ENCODE peak calls at places on chromosomes 1 and 21, in four cellular contexts. W, Q, X and G are unnamed samples.

GRCh38 chr1:209241481-209241880 is 342.0 kb upstream of the CAMK1G start:
- DNase-seq in W (no peak), Q (peak; percentile 16), X (no peak), G (no peak)

GRCh38 chr1:153470707-153471106 is 10.3 kb upstream of the S100A7 start:
- DNase-seq in Q (no peak), W (no peak), X (no peak), G (no peak)

GRCh38 chr1:204080163-204080903 is 7.4 kb downstream of the SOX13 start:
- DNase-seq in X (peak; percentile 97), W (peak; percentile 99), Q (peak; percentile 72), G (peak; percentile 99)

GRCh38 chr1:210372491-210372890 is 43.8 kb downstream of the HHAT start:
- DNase-seq in W (peak; percentile 41), X (peak; percentile 24), Q (no peak), G (no peak)

GRCh38 chr21:29271927-29272333 is 26.8 kb upstream of the BACH1 start:
- DNase-seq in Q (no peak), X (no peak), W (no peak), G (no peak)

GRCh38 chr21:36747815-36748381 is 49.0 kb downstream of the SIM2 start:
- DNase-seq in W (peak; percentile 71), Q (peak; percentile 34), X (peak; percentile 93), G (peak; percentile 79)

GRCh38 chr1:29056256-29056655 is 67.4 kb downstream of the TMEM200B start:
- DNase-seq in Q (no peak), X (no peak), W (no peak), G (no peak)

GRCh38 chr21:42524341-42525227 is 10.9 kb downstream of the SLC37A1 start:
- DNase-seq in X (peak; percentile 77), W (peak; percentile 82), Q (peak; percentile 52), G (peak; percentile 61)

GRCh38 chr1:27668808-27669723 is 2.9 kb downstream of the IFI6 start:
- DNase-seq in Q (peak; percentile 45), W (peak; percentile 60), X (peak; percentile 99), G (peak; percentile 88)

GRCh38 chr1:222815367-222815765 is 527 bp downstream of the DISP1 start:
- DNase-seq in W (peak; percentile 53), X (no peak), Q (no peak), G (no peak)

GRCh38 chr1:226738995-226739695 is at the start of gene ITPKB:
- DNase-seq in X (peak; percentile 54), W (peak; percentile 63), Q (peak; percentile 65), G (no peak)

GRCh38 chr1:191695865-191696264 is 462.4 kb upstream of the RGS18 start:
- DNase-seq in W (no peak), X (no peak), Q (no peak), G (no peak)

GRCh38 chr21:37855568-37856391 is 60.5 kb downstream of the KCNJ6 start:
- DNase-seq in Q (peak; percentile 89), W (no peak), X (peak; percentile 40), G (no peak)

GRCh38 chr21:44847261-44848056 is 26.0 kb downstream of the PTTG1IP start:
- DNase-seq in Q (no peak), W (no peak), X (no peak), G (no peak)

GRCh38 chr21:31316488-31317169 is 27.4 kb downstream of the TIAM1 start:
- DNase-seq in Q (peak; percentile 52), X (no peak), W (peak; percentile 91), G (no peak)

GRCh38 chr21:44402323-44403105 is 49.1 kb downstream of the TRPM2 start:
- DNase-seq in Q (no peak), W (no peak), X (no peak), G (peak; percentile 21)

GRCh38 chr1:234297668-234298067 is 75.6 kb upstream of the COA6 start:
- DNase-seq in X (no peak), W (no peak), Q (no peak), G (no peak)

GRCh38 chr1:93680121-93681094 is 1.2 kb downstream of the BCAR3 start:
- DNase-seq in W (peak; percentile 96), X (peak; percentile 84), Q (peak; percentile 91), G (peak; percentile 89)

GRCh38 chr1:156641761-156642264 is at the start of gene BCAN:
- DNase-seq in X (peak; percentile 80), W (peak; percentile 67), Q (peak; percentile 19), G (peak; percentile 78)

GRCh38 chr1:171860696-171861095 is 19.4 kb downstream of the DNM3 start:
- DNase-seq in W (no peak), Q (no peak), X (no peak), G (no peak)

GRCh38 chr1:242524571-242525359 is at the start of gene PLD5:
- DNase-seq in W (peak; percentile 49), X (peak; percentile 70), Q (no peak), G (peak; percentile 62)

GRCh38 chr1:107669996-107670395 is 295.0 kb downstream of the VAV3 start:
- DNase-seq in Q (peak; percentile 2), X (no peak), W (no peak), G (no peak)

GRCh38 chr1:64598100-64598571 is 128.2 kb downstream of the CACHD1 start:
- DNase-seq in Q (peak; percentile 73), W (peak; percentile 97), X (no peak), G (no peak)

GRCh38 chr1:241464985-241465384 is 54.6 kb downstream of the FH start:
- DNase-seq in W (peak; percentile 18), Q (no peak), X (no peak), G (no peak)

GRCh38 chr1:8381618-8382017 is 63.7 kb downstream of the SLC45A1 start:
- DNase-seq in Q (no peak), X (no peak), W (no peak), G (no peak)
- H4K5ac ChIP-seq in Q (no peak overlapping the region), X (no peak overlapping the region), W (no peak overlapping the region), G (no peak overlapping the region)

DNA sequence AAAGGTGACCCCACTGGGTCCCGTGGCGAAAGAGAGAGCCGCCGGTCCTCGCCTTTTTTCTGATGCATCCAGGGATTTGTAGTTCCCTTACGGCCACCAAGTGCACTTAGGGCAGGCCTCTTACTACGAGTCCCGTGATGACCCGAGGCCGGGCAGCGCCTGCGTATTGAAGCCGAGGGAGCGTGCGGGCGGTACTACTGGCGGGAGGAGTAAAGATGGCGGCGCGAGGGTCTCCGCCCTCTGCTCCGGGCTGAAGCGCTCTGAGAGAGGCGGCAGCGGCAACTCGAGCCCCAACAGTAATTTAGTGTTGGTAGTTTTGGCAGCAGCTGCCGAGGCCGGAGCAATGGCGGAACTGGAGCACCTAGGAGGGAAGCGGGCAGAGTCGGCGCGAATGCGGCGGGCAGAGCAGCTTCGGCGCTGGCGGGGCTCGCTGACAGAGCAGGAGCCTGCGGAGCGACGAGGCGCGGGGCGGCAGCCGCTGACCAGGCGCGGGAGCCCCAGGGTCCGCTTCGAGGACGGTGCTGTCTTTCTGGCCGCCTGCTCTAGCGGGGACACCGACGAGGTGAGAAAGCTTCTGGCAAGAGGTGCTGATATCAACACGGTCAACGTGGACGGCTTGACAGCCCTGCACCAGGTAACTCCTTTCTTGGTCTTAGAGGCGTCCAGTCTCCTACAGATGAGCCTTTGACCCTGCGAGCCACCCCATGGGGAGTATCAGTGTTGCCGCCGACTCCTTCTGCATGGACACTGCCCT is at the start of gene PPP1R12B:
- DNase-seq in W (peak; percentile 100), Q (peak; percentile 99), X (peak; percentile 92), G (peak; percentile 99)
- H3K9ac ChIP-seq in W (peak within 1 kb of the TSS; percentile 73), Q (peak within 1 kb of the TSS; percentile 75), X (peak within 1 kb of the TSS; percentile 78), G (peak within 1 kb of the TSS; percentile 41)

GRCh38 chr21:25838809-25839208 is 104.0 kb downstream of the GABPA start:
- DNase-seq in X (no peak), W (no peak), Q (peak; percentile 20), G (no peak)
- H3K56ac ChIP-seq in X (no peak overlapping the region), W (no peak overlapping the region), Q (no peak overlapping the region), G (no peak overlapping the region)

DNA sequence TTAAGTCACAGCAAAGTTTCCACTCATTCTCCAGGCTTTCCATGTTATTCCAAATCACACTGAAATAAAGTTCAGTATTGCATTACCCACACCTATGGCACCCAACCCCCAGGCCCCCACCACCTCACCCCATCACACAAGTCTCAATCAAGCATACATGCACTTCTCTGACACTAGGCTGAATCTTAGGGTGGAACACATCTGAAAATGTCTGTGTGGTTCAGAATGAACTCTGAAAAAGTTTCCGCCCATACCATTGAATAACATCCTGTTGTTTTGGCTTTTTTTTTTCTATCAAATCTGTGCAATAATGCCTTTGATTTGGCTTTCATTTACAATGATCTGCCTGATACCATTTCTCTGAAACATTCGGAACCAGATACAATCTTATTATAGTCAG is 25.8 kb upstream of the LRRC8C start:
- DNase-seq in Q (no peak), W (no peak), X (no peak), G (no peak)
- H4K5ac ChIP-seq in Q (no peak overlapping the region), W (no peak overlapping the region), X (no peak overlapping the region), G (no peak overlapping the region)

GRCh38 chr1:162020145-162020544 is 3.5 kb downstream of the OLFML2B start:
- DNase-seq in W (no peak), Q (no peak), X (no peak), G (no peak)

GRCh38 chr1:162023181-162023546 is 505 bp downstream of the OLFML2B start:
- DNase-seq in W (no peak), Q (no peak), X (no peak), G (no peak)

GRCh38 chr1:162022626-162023025 is 1.0 kb downstream of the OLFML2B start:
- DNase-seq in W (no peak), X (no peak), Q (no peak), G (no peak)

GRCh38 chr1:162019436-162019835 is 4.2 kb downstream of the OLFML2B start:
- DNase-seq in W (no peak), Q (no peak), X (no peak), G (no peak)

GRCh38 chr1:162021124-162021523 is 2.5 kb downstream of the OLFML2B start:
- DNase-seq in W (no peak), Q (no peak), X (no peak), G (no peak)
- H3K9ac ChIP-seq in W (no peak overlapping the region), Q (no peak overlapping the region), X (no peak overlapping the region), G (no peak overlapping the region)

GRCh38 chr1:78673120-78673519 is 23.5 kb downstream of the IFI44 start:
- DNase-seq in W (peak; percentile 71), X (peak; percentile 67), Q (no peak), G (peak; percentile 71)
- H3K56ac ChIP-seq in W (no peak overlapping the region), X (no peak overlapping the region), Q (no peak overlapping the region), G (no peak overlapping the region)

GRCh38 chr1:183273300-183273699 is 87.2 kb downstream of the LAMC2 start:
- DNase-seq in X (no peak), Q (no peak), W (no peak), G (no peak)
- H4K5ac ChIP-seq in X (no peak overlapping the region), Q (peak overlapping the region; percentile 82), W (no peak overlapping the region), G (no peak overlapping the region)